ENCODE peak calls at places on chromosome 21, in nine cellular contexts. D is fibroblast of pulmonary artery; M is A549; A is fibroblast of mammary gland; B is GM23338; V is effector memory CD4-positive, alpha-beta T cell; J is suprapubic skin; S is esophagus squamous epithelium; T is AG09309. Q is an unnamed sample.

GRCh38 chr21:21831036-21831435 is 832.8 kb downstream of the NCAM2 start:
- DNase-seq in D (no peak), M (no peak), A (no peak), B (no peak), V (no peak), J (no peak), S (no peak), T (no peak), Q (no peak)

GRCh38 chr21:36647279-36648093 is 51.4 kb upstream of the SIM2 start:
- DNase-seq in D (peak; percentile 52), M (peak; percentile 35), A (peak; percentile 41), B (peak; percentile 73), V (no peak), J (no peak), S (no peak), T (no peak), Q (no peak)

GRCh38 chr21:21714396-21714795 is 716.2 kb downstream of the NCAM2 start:
- DNase-seq in D (peak; percentile 68), M (no peak), A (peak; percentile 90), B (no peak), V (no peak), J (no peak), S (no peak), T (no peak), Q (no peak)

GRCh38 chr21:16457498-16457897 is 727.7 kb downstream of the USP25 start:
- DNase-seq in D (no peak), M (no peak), A (no peak), B (no peak), V (no peak), J (no peak), S (no peak), T (no peak), Q (no peak)

GRCh38 chr21:44010429-44010828 is 1.7 kb upstream of the TRAPPC10 start:
- DNase-seq in D (no peak), M (no peak), A (no peak), B (peak; percentile 70), V (no peak), J (no peak), S (no peak), T (no peak), Q (no peak)

GRCh38 chr21:39116761-39117425 is 66.4 kb downstream of the PSMG1 start:
- DNase-seq in D (no peak), M (no peak), A (no peak), B (no peak), V (no peak), J (no peak), S (no peak), T (no peak), Q (no peak)

GRCh38 chr21:44083631-44084291 is 23.4 kb upstream of the PWP2 start:
- DNase-seq in D (no peak), M (no peak), A (no peak), B (no peak), V (peak; percentile 65), J (peak; percentile 38), S (no peak), T (no peak), Q (peak; percentile 37)

GRCh38 chr21:21003701-21004100 is 5.5 kb downstream of the NCAM2 start:
- DNase-seq in D (peak; percentile 48), M (peak; percentile 16), A (peak; percentile 50), B (peak; percentile 90), V (no peak), J (no peak), S (no peak), T (no peak), Q (no peak)

GRCh38 chr21:45695086-45695485 is 51.6 kb downstream of the PCBP3 start:
- DNase-seq in D (no peak), M (no peak), A (no peak), B (peak; percentile 68), V (no peak), J (no peak), S (no peak), T (no peak), Q (no peak)

GRCh38 chr21:35436899-35437298 is 387.8 kb upstream of the RUNX1 start:
- DNase-seq in D (no peak), M (no peak), A (no peak), B (peak; percentile 40), V (no peak), J (no peak), S (no peak), T (no peak), Q (no peak)

GRCh38 chr21:34335316-34335715 is 28.5 kb upstream of the KCNE2 start:
- DNase-seq in D (no peak), M (no peak), A (peak; percentile 43), B (no peak), V (no peak), J (peak; percentile 77), S (no peak), T (no peak), Q (no peak)

GRCh38 chr21:34979383-34979782 is 69.7 kb downstream of the RUNX1 start:
- DNase-seq in D (no peak), M (no peak), A (no peak), B (no peak), V (no peak), J (no peak), S (no peak), T (no peak), Q (no peak)

GRCh38 chr21:42956824-42957632 is 17.3 kb upstream of the PKNOX1 start:
- DNase-seq in D (no peak), M (no peak), A (no peak), B (peak; percentile 94), V (no peak), J (no peak), S (no peak), T (no peak), Q (no peak)

GRCh38 chr21:17793675-17794123 is 25.5 kb downstream of the C21orf91 start:
- DNase-seq in D (no peak), M (no peak), A (peak; percentile 53), B (no peak), V (no peak), J (no peak), S (no peak), T (no peak), Q (no peak)

GRCh38 chr21:46459356-46460112 is 843 bp downstream of the DIP2A start:
- DNase-seq in D (peak; percentile 46), M (no peak), A (peak; percentile 44), B (peak; percentile 58), V (no peak), J (no peak), S (no peak), T (no peak), Q (peak; percentile 68)

GRCh38 chr21:18959817-18960216 is 556.2 kb upstream of the TMPRSS15 start:
- DNase-seq in D (no peak), M (no peak), A (no peak), B (no peak), V (no peak), J (no peak), S (no peak), T (no peak), Q (no peak)

GRCh38 chr21:45852886-45853400 is 128.6 kb upstream of the COL6A1 start:
- DNase-seq in D (no peak), M (no peak), A (no peak), B (no peak), V (no peak), J (peak; percentile 24), S (no peak), T (no peak), Q (no peak)

GRCh38 chr21:45432575-45433255 is 27.8 kb downstream of the COL18A1 start:
- DNase-seq in D (peak; percentile 51), M (no peak), A (peak; percentile 69), B (no peak), V (no peak), J (no peak), S (no peak), T (no peak), Q (no peak)

DNA sequence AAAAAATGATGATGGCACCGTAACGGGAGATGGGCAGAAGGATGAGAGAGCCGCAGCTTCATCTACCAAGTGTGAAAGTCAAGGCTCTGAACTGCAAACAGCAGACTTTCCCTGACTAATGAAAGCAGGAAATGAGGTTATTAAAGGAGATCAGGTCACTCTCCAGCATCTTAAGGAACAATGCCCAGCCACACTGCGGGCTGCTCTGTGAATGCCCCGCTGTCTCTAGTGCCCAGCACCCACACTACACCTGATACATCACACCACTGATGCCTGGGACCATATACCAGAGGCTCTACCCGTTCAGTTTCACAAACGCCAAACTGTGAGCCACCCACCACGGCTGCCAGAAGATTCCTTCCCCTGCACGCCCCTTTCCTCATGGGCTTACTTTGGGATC is 72.2 kb downstream of the MIS18A start:
- DNase-seq in D (no peak), M (no peak), A (no peak), B (no peak), V (no peak), J (peak; percentile 24), S (no peak), T (no peak), Q (no peak)
- H3K4me3 ChIP-seq in D (no peak overlapping the region), M (no peak overlapping the region), A (no peak overlapping the region), B (no peak overlapping the region), V (no peak overlapping the region), J (no peak overlapping the region), S (no peak overlapping the region), T (no peak overlapping the region), Q (no peak overlapping the region)

GRCh38 chr21:28883931-28884330 is 108.7 kb downstream of the LTN1 start:
- DNase-seq in D (no peak), M (no peak), A (no peak), B (no peak), V (no peak), J (no peak), S (no peak), T (peak; percentile 10), Q (no peak)
- H3K4me3 ChIP-seq in D (peak overlapping the region; percentile 63), M (peak overlapping the region; percentile 51), A (peak overlapping the region; percentile 68), B (peak overlapping the region; percentile 72), V (peak overlapping the region; percentile 63), J (peak overlapping the region; percentile 48), S (peak overlapping the region; percentile 59), T (no peak overlapping the region), Q (no peak overlapping the region)

GRCh38 chr21:25911730-25912401 is 177.1 kb downstream of the GABPA start:
- DNase-seq in D (no peak), M (no peak), A (no peak), B (no peak), V (no peak), J (no peak), S (no peak), T (no peak), Q (peak; percentile 80)
- H3K4me3 ChIP-seq in D (no peak overlapping the region), M (no peak overlapping the region), A (no peak overlapping the region), B (no peak overlapping the region), V (no peak overlapping the region), J (no peak overlapping the region), S (no peak overlapping the region), T (no peak overlapping the region), Q (no peak overlapping the region)

GRCh38 chr21:33026878-33027400 is 1.2 kb downstream of the OLIG2 start:
- DNase-seq in D (no peak), M (peak; percentile 21), A (peak; percentile 36), B (peak; percentile 66), V (no peak), J (no peak), S (no peak), T (no peak), Q (no peak)

GRCh38 chr21:33026299-33026858 is 644 bp downstream of the OLIG2 start:
- DNase-seq in D (no peak), M (no peak), A (no peak), B (no peak), V (no peak), J (no peak), S (no peak), T (no peak), Q (no peak)

GRCh38 chr21:33024278-33025103 is 1.2 kb upstream of the OLIG2 start:
- DNase-seq in D (no peak), M (no peak), A (no peak), B (peak; percentile 45), V (no peak), J (no peak), S (no peak), T (no peak), Q (no peak)

GRCh38 chr21:33025106-33025470 is 647 bp upstream of the OLIG2 start:
- DNase-seq in D (no peak), M (no peak), A (no peak), B (peak; percentile 82), V (no peak), J (no peak), S (no peak), T (no peak), Q (no peak)

GRCh38 chr21:33025471-33026298 is at the start of gene OLIG2:
- DNase-seq in D (no peak), M (no peak), A (no peak), B (peak; percentile 98), V (no peak), J (no peak), S (no peak), T (no peak), Q (no peak)
- H3K4me3 ChIP-seq in D (no peak within 1 kb of the TSS), M (no peak within 1 kb of the TSS), A (no peak within 1 kb of the TSS), B (peak within 1 kb of the TSS; percentile 64), V (no peak within 1 kb of the TSS), J (no peak within 1 kb of the TSS), S (no peak within 1 kb of the TSS), T (no peak within 1 kb of the TSS), Q (no peak within 1 kb of the TSS)

Q was measured in mucosa of descending colon.